ENCODE peak calls at places on chromosome 3, in eight cellular contexts. D is stimulated activated naive B cell treated with anti-CD40 and anti-IgM and Interleukin-4, amounts not matched to agents 10 μg/mL and 1 μg/mL and 100 μg/mL, for 72 hours; L is posterior vena cava; V is stimulated activated CD8-positive, alpha-beta memory T cell treated with anti-CD3 and anti-CD28 coated beads, Interleukin-15, amount 100 ng/mL, for 4 hours; O is activated CD8-positive, alpha-beta memory T cell treated with anti-CD3 and anti-CD28 coated beads, Interleukin-2, amount 50 U/mL, for 48 hours; Z is CD8-positive, alpha-beta memory T cell; A is SW 1271; T is right cardiac atrium. Q is an unnamed sample.

GRCh38 chr3:196563721-196564225 is 4.6 kb downstream of the WDR53 start:
- DNase-seq in T (no peak), O (no peak), D (no peak), A (peak; percentile 64), L (no peak), Z (no peak), V (no peak), Q (no peak)

GRCh38 chr3:124299831-124300230 is 307.9 kb upstream of the ROPN1 start:
- DNase-seq in A (no peak), L (no peak), Z (no peak), D (no peak), O (no peak), V (no peak), T (no peak), Q (no peak)

GRCh38 chr3:169286214-169286613 is 377.3 kb downstream of the MECOM start:
- DNase-seq in A (no peak), V (no peak), O (no peak), L (no peak), D (no peak), T (no peak), Z (no peak), Q (no peak)

GRCh38 chr3:153624310-153625030 is 462.4 kb downstream of the RAP2B start:
- DNase-seq in O (no peak), D (no peak), T (no peak), L (no peak), V (no peak), A (no peak), Z (peak; percentile 31), Q (no peak)

GRCh38 chr3:190865828-190866227 is 3.3 kb upstream of the GMNC start:
- DNase-seq in O (no peak), Z (no peak), A (peak; percentile 23), T (no peak), L (no peak), V (no peak), D (no peak), Q (no peak)

GRCh38 chr3:107988464-107989156 is 102.2 kb downstream of the CD47 start:
- DNase-seq in O (no peak), D (no peak), L (peak; percentile 84), Z (no peak), A (peak; percentile 30), V (no peak), T (peak; percentile 76), Q (peak; percentile 83)

GRCh38 chr3:31288641-31289100 is 244.1 kb upstream of the STT3B start:
- DNase-seq in T (peak; percentile 55), V (peak; percentile 4), D (no peak), Z (no peak), A (no peak), L (no peak), O (no peak), Q (peak; percentile 72)

GRCh38 chr3:177881330-177881729 is 654.9 kb upstream of the KCNMB2 start:
- DNase-seq in L (no peak), V (no peak), T (no peak), D (no peak), O (no peak), Z (no peak), A (no peak), Q (no peak)

GRCh38 chr3:107842940-107843339 is 247.9 kb downstream of the CD47 start:
- DNase-seq in V (no peak), D (no peak), L (no peak), O (no peak), T (peak; percentile 39), A (no peak), Z (no peak), Q (no peak)

GRCh38 chr3:101867521-101867920 is 18.2 kb downstream of the NFKBIZ start:
- DNase-seq in L (no peak), O (no peak), T (no peak), Z (no peak), A (no peak), V (no peak), D (no peak), Q (no peak)

GRCh38 chr3:11850003-11850402 is 3.3 kb upstream of the TAMM41 start:
- DNase-seq in D (no peak), A (no peak), O (no peak), L (no peak), T (no peak), V (no peak), Z (no peak), Q (no peak)

GRCh38 chr3:59654120-59654952 is 604.5 kb upstream of the CFAP20DC start:
- DNase-seq in O (no peak), L (no peak), A (no peak), T (peak; percentile 39), D (no peak), V (no peak), Z (no peak), Q (no peak)

GRCh38 chr3:86800116-86800515 is 190.8 kb downstream of the VGLL3 start:
- DNase-seq in T (no peak), A (no peak), D (no peak), O (no peak), Z (no peak), V (no peak), L (no peak), Q (no peak)

GRCh38 chr3:9713142-9713541 is 9.5 kb downstream of the CPNE9 start:
- DNase-seq in D (no peak), A (no peak), V (no peak), Z (no peak), L (no peak), O (no peak), T (no peak), Q (no peak)

GRCh38 chr3:197028711-197029510 is 706 bp downstream of the MELTF start:
- DNase-seq in L (no peak), O (no peak), Z (peak; percentile 14), A (no peak), D (peak; percentile 50), T (peak; percentile 36), V (no peak), Q (no peak)

GRCh38 chr3:112671930-112672715 is 31.2 kb upstream of the CCDC80 start:
- DNase-seq in A (peak; percentile 13), O (no peak), T (no peak), Z (no peak), L (no peak), D (no peak), V (no peak), Q (no peak)

GRCh38 chr3:39115870-39116269 is 8.4 kb downstream of the TTC21A start:
- DNase-seq in Z (no peak), V (no peak), L (no peak), D (no peak), O (no peak), A (no peak), T (no peak), Q (no peak)

GRCh38 chr3:24156466-24156865 is 211.4 kb downstream of the NR1D2 start:
- DNase-seq in D (no peak), Z (no peak), O (no peak), T (no peak), A (peak; percentile 26), V (no peak), L (no peak), Q (no peak)

GRCh38 chr3:146712826-146713225 is 107.7 kb upstream of the PLSCR5 start:
- DNase-seq in T (no peak), D (no peak), V (no peak), Z (no peak), L (no peak), O (no peak), A (no peak), Q (no peak)

GRCh38 chr3:20023663-20024417 is 11.8 kb upstream of the PP2D1 start:
- DNase-seq in O (no peak), T (peak; percentile 22), D (no peak), V (no peak), A (no peak), L (no peak), Z (no peak), Q (no peak)

GRCh38 chr3:48247401-48247807 is 6.5 kb downstream of the ZNF589 start:
- DNase-seq in D (no peak), A (no peak), O (no peak), L (peak; percentile 67), Z (no peak), T (no peak), V (no peak), Q (no peak)

GRCh38 chr3:159929181-159929893 is 59.3 kb upstream of the IL12A start:
- DNase-seq in Z (no peak), D (peak; percentile 9), L (no peak), O (no peak), V (no peak), T (peak; percentile 31), A (peak; percentile 24), Q (no peak)

GRCh38 chr3:50602675-50603191 is 8.8 kb downstream of the CISH start:
- DNase-seq in Z (no peak), O (peak; percentile 76), V (no peak), A (no peak), T (no peak), L (no peak), D (no peak), Q (no peak)

GRCh38 chr3:50241163-50241562 is 5.2 kb downstream of the GNAI2 start:
- DNase-seq in Z (no peak), L (no peak), V (no peak), A (no peak), O (no peak), D (no peak), T (no peak), Q (peak; percentile 70)

GRCh38 chr3:197171481-197172067 is 126.8 kb downstream of the DLG1 start:
- DNase-seq in T (no peak), V (no peak), O (no peak), D (no peak), Z (no peak), L (no peak), A (no peak), Q (no peak)

GRCh38 chr3:87733671-87734367 is 325.0 kb downstream of the CGGBP1 start:
- DNase-seq in L (no peak), D (no peak), T (no peak), V (no peak), A (no peak), Z (no peak), O (no peak), Q (no peak)

GRCh38 chr3:186529204-186529999 is 14.8 kb downstream of the CRYGS start:
- DNase-seq in V (no peak), T (no peak), Z (no peak), L (no peak), A (no peak), O (no peak), D (no peak), Q (no peak)

GRCh38 chr3:41888368-41889076 is 73.4 kb downstream of the ULK4 start:
- DNase-seq in A (no peak), L (no peak), O (no peak), D (no peak), Z (no peak), V (no peak), T (no peak), Q (no peak)

GRCh38 chr3:191314109-191314728 is 15.0 kb upstream of the CCDC50 start:
- DNase-seq in O (no peak), D (no peak), Z (no peak), T (no peak), A (no peak), L (no peak), V (no peak), Q (no peak)

GRCh38 chr3:128547368-128547987 is 54.5 kb upstream of the GATA2 start:
- DNase-seq in O (no peak), A (no peak), D (no peak), L (peak; percentile 75), T (no peak), Z (no peak), V (no peak), Q (no peak)

GRCh38 chr3:15268033-15268631 is 62.1 kb downstream of the CAPN7 start:
- DNase-seq in L (peak; percentile 96), Z (peak; percentile 81), A (peak; percentile 68), D (peak; percentile 72), O (peak; percentile 88), T (peak; percentile 89), V (peak; percentile 73), Q (peak; percentile 92)